ENCODE peak calls at places on chromosomes 13 and 19, in six cellular contexts. M is IMR-90, F is lower leg skin, P is right lobe of liver, T is heart left ventricle, A is uterus. X is an unnamed sample.
A peak's percentile ranks its signal among the peaks of the same experiment; 100 is the strongest.

GRCh38 chr19:31356587-31357314 is 7.5 kb upstream of the TSHZ3 start:
- DNase-seq in M (no peak), F (no peak), P (no peak), T (peak; percentile 79), A (no peak), X (no peak)

GRCh38 chr13:97946951-97947588 is 6.4 kb upstream of the IPO5 start:
- DNase-seq in M (peak; percentile 90), F (no peak), P (no peak), T (no peak), A (no peak), X (peak; percentile 58)

GRCh38 chr13:30371649-30372265 is 50.5 kb upstream of the UBE2L5 start:
- DNase-seq in M (peak; percentile 82), F (no peak), P (peak; percentile 58), T (no peak), A (no peak), X (peak; percentile 15)

GRCh38 chr19:21585491-21585890 is 80.1 kb downstream of the ZNF429 start:
- DNase-seq in M (no peak), F (no peak), P (no peak), T (no peak), A (no peak), X (no peak)

GRCh38 chr19:18814063-18814462 is 17.7 kb upstream of the UPF1 start:
- DNase-seq in M (no peak), F (no peak), P (no peak), T (no peak), A (peak; percentile 42), X (no peak)

GRCh38 chr13:27678306-27679040 is 56.8 kb downstream of the POLR1D start:
- DNase-seq in M (peak; percentile 48), F (no peak), P (no peak), T (no peak), A (no peak), X (no peak)

GRCh38 chr13:98083507-98083906 is 59.4 kb upstream of the FARP1 start:
- DNase-seq in M (peak; percentile 98), F (no peak), P (no peak), T (no peak), A (no peak), X (peak; percentile 58)

GRCh38 chr19:3450796-3451411 is 29.4 kb downstream of the SMIM24 start:
- DNase-seq in M (peak; percentile 100), F (peak; percentile 66), P (no peak), T (no peak), A (peak; percentile 88), X (peak; percentile 84)

GRCh38 chr13:112760931-112761330 is 71.1 kb downstream of the ATP11A start:
- DNase-seq in M (no peak), F (no peak), P (no peak), T (no peak), A (no peak), X (no peak)

GRCh38 chr13:106526748-106527488 is 8.5 kb downstream of the EFNB2 start:
- DNase-seq in M (no peak), F (no peak), P (no peak), T (no peak), A (no peak), X (no peak)

GRCh38 chr19:38506723-38507550 is 73.4 kb downstream of the RYR1 start:
- DNase-seq in M (no peak), F (peak; percentile 66), P (peak; percentile 68), T (peak; percentile 86), A (peak; percentile 71), X (peak; percentile 98)

GRCh38 chr19:40687525-40688016 is 2.9 kb downstream of the NUMBL start:
- DNase-seq in M (peak; percentile 86), F (peak; percentile 88), P (no peak), T (peak; percentile 86), A (peak; percentile 87), X (no peak)

GRCh38 chr13:101893021-101893420 is 440.5 kb downstream of the ITGBL1 start:
- DNase-seq in M (no peak), F (no peak), P (no peak), T (no peak), A (no peak), X (no peak)

GRCh38 chr19:46296722-46297431 is at the start of gene HIF3A:
- DNase-seq in M (no peak), F (no peak), P (peak; percentile 72), T (peak; percentile 71), A (peak; percentile 64), X (no peak)

GRCh38 chr19:30519607-30520205 is 147.5 kb downstream of the ZNF536 start:
- DNase-seq in M (no peak), F (no peak), P (no peak), T (no peak), A (no peak), X (no peak)

GRCh38 chr13:25977216-25977615 is 74.6 kb downstream of the SHISA2 start:
- DNase-seq in M (no peak), F (no peak), P (no peak), T (no peak), A (no peak), X (no peak)

GRCh38 chr13:50392977-50393376 is 377.7 kb downstream of the KCNRG start:
- DNase-seq in M (no peak), F (no peak), P (no peak), T (no peak), A (no peak), X (no peak)

GRCh38 chr13:43374621-43375020 is 351.2 kb downstream of the DNAJC15 start:
- DNase-seq in M (peak; percentile 64), F (no peak), P (no peak), T (no peak), A (no peak), X (no peak)

GRCh38 chr13:113046066-113046882 is 59.3 kb upstream of the F7 start:
- DNase-seq in M (no peak), F (no peak), P (no peak), T (peak; percentile 18), A (no peak), X (no peak)

GRCh38 chr13:95624020-95624419 is 20.5 kb downstream of the DZIP1 start:
- DNase-seq in M (peak; percentile 64), F (no peak), P (no peak), T (no peak), A (no peak), X (peak; percentile 47)

GRCh38 chr13:85140192-85140591 is 659.0 kb downstream of the SLITRK6 start:
- DNase-seq in M (no peak), F (no peak), P (no peak), T (no peak), A (no peak), X (no peak)

GRCh38 chr19:42197375-42197817 is 20.1 kb downstream of the DEDD2 start:
- DNase-seq in M (no peak), F (no peak), P (no peak), T (no peak), A (no peak), X (no peak)

GRCh38 chr13:44404261-44405139 is 30.9 kb downstream of the SERP2 start:
- DNase-seq in M (no peak), F (no peak), P (peak; percentile 90), T (no peak), A (no peak), X (no peak)

GRCh38 chr19:36489920-36490415 is 607 bp upstream of the ZNF566 start:
- DNase-seq in M (peak; percentile 95), F (no peak), P (peak; percentile 87), T (peak; percentile 89), A (peak; percentile 79), X (peak; percentile 90)

GRCh38 chr13:90395348-90395747 is 952.1 kb upstream of the MIR17HG start:
- DNase-seq in M (no peak), F (no peak), P (no peak), T (no peak), A (no peak), X (no peak)

GRCh38 chr13:90393408-90393807 is 954.1 kb upstream of the MIR17HG start:
- DNase-seq in M (no peak), F (no peak), P (no peak), T (no peak), A (no peak), X (no peak)

GRCh38 chr13:90386090-90386489 is 961.4 kb upstream of the MIR17HG start:
- DNase-seq in M (no peak), F (no peak), P (no peak), T (no peak), A (no peak), X (no peak)

GRCh38 chr13:90389537-90389936 is 958.0 kb upstream of the MIR17HG start:
- DNase-seq in M (no peak), F (no peak), P (no peak), T (no peak), A (no peak), X (no peak)
- TF ChIP-seq POLR2A in M (no peak), F (no peak), P (no peak), T (no peak), A (no peak), X (no peak)

DNA sequence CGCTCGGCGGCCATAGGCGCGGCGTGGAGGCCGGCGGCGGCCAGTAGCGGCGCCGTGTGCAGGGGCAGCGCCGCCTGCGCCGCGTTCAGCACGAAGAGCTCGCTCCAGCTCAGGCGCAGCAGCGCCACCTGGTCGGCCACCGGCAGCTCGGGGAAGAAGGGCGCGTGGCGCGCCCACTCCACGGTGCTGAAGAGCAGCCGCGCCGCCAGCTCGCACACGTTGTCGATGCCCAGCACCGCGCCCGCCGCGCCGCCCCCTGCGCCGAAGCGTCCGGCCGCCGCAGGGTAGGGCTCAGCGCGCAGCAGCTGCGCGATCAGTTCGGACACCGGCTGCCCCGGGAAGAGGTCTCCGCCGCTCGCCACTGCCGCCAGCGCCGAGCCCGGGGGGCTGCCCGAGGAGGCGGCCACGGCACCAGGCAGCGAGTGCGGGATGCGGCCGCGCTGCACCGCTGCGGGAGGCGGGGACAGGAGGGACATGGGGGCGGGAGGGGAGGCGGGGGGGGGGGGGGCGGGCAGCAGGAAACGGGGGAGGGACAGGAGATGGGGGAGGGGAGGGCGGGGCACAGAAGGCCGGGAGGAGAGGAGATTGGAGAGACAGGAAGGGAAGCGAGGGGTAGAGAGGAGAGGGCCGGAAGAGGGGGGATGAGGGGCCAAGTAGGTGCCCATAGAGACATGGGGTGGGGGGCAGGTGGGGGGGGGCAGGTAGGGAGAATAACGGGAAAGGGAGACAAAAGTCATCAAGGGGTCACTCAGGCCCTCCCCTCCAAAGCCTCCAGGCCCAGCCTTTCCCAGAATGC is 9.8 kb downstream of the OCEL1 start:
- DNase-seq in M (peak; percentile 76), F (no peak), P (no peak), T (peak; percentile 91), A (peak; percentile 72), X (no peak)
- TF ChIP-seq POLR2A in M (no peak), F (no peak), P (no peak), T (peak; percentile 21), A (no peak), X (no peak)

GRCh38 chr19:44182145-44182544 is 17.2 kb downstream of the ZNF226 start:
- DNase-seq in M (no peak), F (no peak), P (no peak), T (no peak), A (no peak), X (no peak)
- TF ChIP-seq POLR2A in M (no peak), F (no peak), P (no peak), T (no peak), A (no peak), X (no peak)

DNA sequence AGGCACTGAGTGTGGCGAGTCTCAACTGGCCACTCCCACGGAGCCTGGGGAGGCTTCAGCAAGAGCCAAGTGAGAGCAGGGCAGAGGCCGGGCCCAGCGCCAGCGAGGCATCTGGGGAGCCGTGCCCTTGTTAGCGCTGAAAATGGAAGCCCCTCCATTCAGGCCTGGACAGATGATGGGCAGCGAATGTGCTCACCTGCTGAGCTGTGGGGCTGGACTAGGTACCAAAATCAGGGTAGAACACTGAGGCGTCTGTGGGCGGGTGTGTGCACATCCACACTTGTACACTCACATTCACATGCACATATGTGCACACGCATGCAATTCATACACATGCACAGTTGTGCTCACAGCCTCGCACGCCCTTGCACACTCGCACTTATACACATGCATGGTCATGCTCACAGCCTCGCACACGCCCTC is 20.7 kb downstream of the NAXD start:
- DNase-seq in M (no peak), F (no peak), P (no peak), T (no peak), A (no peak), X (no peak)
- TF ChIP-seq POLR2A in M (no peak), F (no peak), P (no peak), T (no peak), A (no peak), X (no peak)